ENCODE peak calls at places on chromosomes 5 and 9, in four cellular contexts. V is thyroid gland, B is body of pancreas, G is psoas muscle. S is an unnamed sample.

GRCh38 chr9:86485359-86485758 is 131.1 kb upstream of the TUT7 start:
- DNase-seq in V (no peak), B (no peak), G (no peak), S (no peak)

GRCh38 chr9:33320568-33321261 is 30.4 kb downstream of the NFX1 start:
- DNase-seq in V (no peak), B (no peak), G (no peak), S (no peak)

GRCh38 chr9:106449528-106449927 is 413.4 kb upstream of the ZNF462 start:
- DNase-seq in V (no peak), B (no peak), G (no peak), S (no peak)

GRCh38 chr9:63859475-63860215 is 1425.4 kb downstream of the FOXD4L5 start:
- DNase-seq in V (peak; percentile 49), B (peak; percentile 45), G (peak; percentile 50), S (peak; percentile 59)

GRCh38 chr5:74641778-74642542 is 1.4 kb upstream of the ENC1 start:
- DNase-seq in V (peak; percentile 30), B (peak; percentile 63), G (no peak), S (peak; percentile 41)

GRCh38 chr9:71981944-71982343 is 70.5 kb downstream of the C9orf85 start:
- DNase-seq in V (no peak), B (no peak), G (no peak), S (no peak)

GRCh38 chr5:116479776-116480675 is 94.6 kb downstream of the SEMA6A start:
- DNase-seq in V (no peak), B (no peak), G (no peak), S (no peak)

GRCh38 chr5:90557391-90557790 is 1.2 kb upstream of the ADGRV1 start:
- DNase-seq in V (no peak), B (no peak), G (no peak), S (no peak)

GRCh38 chr5:170404398-170404797 is 15.2 kb upstream of the KCNMB1 start:
- DNase-seq in V (no peak), B (no peak), G (no peak), S (no peak)

GRCh38 chr5:110965773-110966581 is 105.5 kb upstream of the TSLP start:
- DNase-seq in V (no peak), B (no peak), G (no peak), S (no peak)

GRCh38 chr5:36870399-36871040 is 6.0 kb upstream of the NIPBL start:
- DNase-seq in V (no peak), B (no peak), G (no peak), S (no peak)

GRCh38 chr9:92781902-92782301 is 17.3 kb upstream of the BICD2 start:
- DNase-seq in V (no peak), B (no peak), G (no peak), S (no peak)

GRCh38 chr5:108216890-108217289 is 165.0 kb downstream of the FBXL17 start:
- DNase-seq in V (no peak), B (no peak), G (no peak), S (no peak)

GRCh38 chr5:131640043-131640856 is 5.2 kb upstream of the RAPGEF6 start:
- DNase-seq in V (no peak), B (no peak), G (no peak), S (no peak)

GRCh38 chr9:123339666-123340414 is 16.2 kb upstream of the CRB2 start:
- DNase-seq in V (peak; percentile 68), B (no peak), G (no peak), S (no peak)

GRCh38 chr5:84249918-84250635 is 134.6 kb downstream of the EDIL3 start:
- DNase-seq in V (no peak), B (no peak), G (no peak), S (no peak)

GRCh38 chr5:138610468-138611294 is 35.5 kb upstream of the HSPA9 start:
- DNase-seq in V (peak; percentile 74), B (no peak), G (peak; percentile 52), S (no peak)

GRCh38 chr9:104810421-104811339 is 46.8 kb downstream of the NIPSNAP3B start:
- DNase-seq in V (peak; percentile 64), B (peak; percentile 87), G (peak; percentile 82), S (peak; percentile 62)

GRCh38 chr9:90287567-90288274 is 354.9 kb downstream of the DIRAS2 start:
- DNase-seq in V (peak; percentile 5), B (no peak), G (no peak), S (no peak)

GRCh38 chr5:103110403-103110802 is 9.5 kb downstream of the GIN1 start:
- DNase-seq in V (no peak), B (no peak), G (no peak), S (no peak)

GRCh38 chr5:135437796-135438560 is 9.2 kb downstream of the DCANP1 start:
- DNase-seq in V (peak; percentile 98), B (peak; percentile 56), G (peak; percentile 91), S (no peak)

DNA sequence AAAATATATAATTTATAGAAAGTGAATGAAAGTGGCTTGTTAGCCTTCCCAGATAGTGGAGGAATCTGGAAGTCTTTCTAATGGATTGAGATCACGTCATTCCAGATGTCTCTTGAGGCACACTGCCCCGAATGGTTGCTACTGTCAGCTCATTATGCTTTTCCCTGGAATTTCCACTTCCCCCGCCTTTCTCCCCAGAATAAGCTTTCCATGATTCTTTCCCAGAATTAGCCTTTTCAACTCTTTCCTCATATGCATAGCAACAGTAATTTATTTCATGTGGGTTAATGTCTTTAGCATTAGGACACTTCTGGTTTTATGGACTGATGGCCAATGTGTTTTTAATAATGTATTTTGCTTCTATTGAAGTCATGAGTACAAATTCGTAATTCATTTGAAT is 81.5 kb downstream of the PALM2AKAP2 start:
- DNase-seq in V (no peak), B (no peak), G (no peak), S (no peak)
- H3K27ac ChIP-seq in V (no peak overlapping the region), B (no peak overlapping the region), G (no peak overlapping the region), S (no peak overlapping the region)

GRCh38 chr9:94864183-94864582 is 137.7 kb downstream of the AOPEP start:
- DNase-seq in V (no peak), B (no peak), G (no peak), S (no peak)

GRCh38 chr9:94862242-94862610 is 135.7 kb downstream of the AOPEP start:
- DNase-seq in V (no peak), B (no peak), G (no peak), S (no peak)

GRCh38 chr9:94859891-94860290 is 133.4 kb downstream of the AOPEP start:
- DNase-seq in V (no peak), B (no peak), G (no peak), S (no peak)

GRCh38 chr9:94860678-94861588 is 134.4 kb downstream of the AOPEP start:
- DNase-seq in V (no peak), B (no peak), G (no peak), S (peak; percentile 78)

DNA sequence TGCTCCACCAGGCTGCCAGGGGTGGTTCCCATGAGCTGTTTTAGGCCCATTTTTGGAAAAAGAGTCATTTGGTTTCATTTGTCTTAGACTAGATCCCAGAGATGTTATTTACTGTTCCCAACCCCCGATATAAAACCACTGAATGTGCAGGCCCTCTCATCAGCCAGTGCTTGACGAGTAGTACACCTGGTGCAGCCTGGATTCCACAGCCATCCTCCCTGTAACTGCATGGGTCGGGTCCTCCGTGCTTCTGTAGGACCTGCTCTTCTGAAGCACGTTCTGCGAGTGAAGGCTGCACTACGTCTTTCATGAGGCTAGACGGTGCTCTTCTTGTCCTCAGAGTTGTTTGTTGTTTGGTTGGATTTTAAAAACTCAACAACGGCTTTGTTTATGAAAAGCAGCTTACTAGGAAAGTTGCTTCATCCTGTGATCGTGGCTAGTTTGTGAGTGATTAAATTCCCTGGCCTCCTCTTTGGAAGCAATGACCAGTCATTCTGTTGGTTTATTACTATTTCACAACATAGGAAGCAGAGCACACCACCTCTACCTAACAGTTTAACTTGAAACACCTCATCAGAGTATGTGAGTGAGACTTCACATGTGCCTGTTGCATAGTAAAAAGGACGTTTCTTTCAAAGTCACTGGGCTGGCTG is 135.2 kb downstream of the AOPEP start:
- DNase-seq in V (no peak), B (no peak), G (no peak), S (no peak)
- H3K27ac ChIP-seq in V (no peak overlapping the region), B (peak overlapping the region; percentile 20), G (peak overlapping the region; percentile 77), S (peak overlapping the region; percentile 88)

DNA sequence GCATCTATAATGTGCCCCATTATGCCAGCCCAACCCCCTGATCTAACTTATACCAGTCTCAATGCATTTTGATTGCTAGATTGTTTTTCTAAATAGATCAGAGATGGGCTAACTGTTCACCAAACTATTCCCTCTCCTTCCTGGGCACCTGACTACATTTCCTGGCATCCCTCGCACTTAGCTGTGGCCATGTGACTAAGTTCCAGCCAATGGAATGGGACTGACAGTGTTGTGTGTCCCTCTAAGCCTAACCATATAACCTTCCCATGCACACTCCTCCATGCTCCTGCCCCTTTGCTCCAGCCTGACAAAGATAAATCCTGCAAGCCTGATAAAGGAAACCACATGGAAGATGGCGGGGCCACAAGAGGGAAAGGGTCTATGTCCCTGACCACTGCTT is 12.3 kb upstream of the IFNK start:
- DNase-seq in V (no peak), B (no peak), G (no peak), S (no peak)
- H3K27ac ChIP-seq in V (no peak overlapping the region), B (no peak overlapping the region), G (no peak overlapping the region), S (no peak overlapping the region)

GRCh38 chr5:150507283-150508020 is 479 bp upstream of the NDST1 start:
- DNase-seq in V (peak; percentile 95), B (peak; percentile 58), G (no peak), S (peak; percentile 47)
- H3K27ac ChIP-seq in V (peak overlapping the region; percentile 95), B (peak overlapping the region; percentile 76), G (peak overlapping the region; percentile 86), S (peak overlapping the region; percentile 90)

DNA sequence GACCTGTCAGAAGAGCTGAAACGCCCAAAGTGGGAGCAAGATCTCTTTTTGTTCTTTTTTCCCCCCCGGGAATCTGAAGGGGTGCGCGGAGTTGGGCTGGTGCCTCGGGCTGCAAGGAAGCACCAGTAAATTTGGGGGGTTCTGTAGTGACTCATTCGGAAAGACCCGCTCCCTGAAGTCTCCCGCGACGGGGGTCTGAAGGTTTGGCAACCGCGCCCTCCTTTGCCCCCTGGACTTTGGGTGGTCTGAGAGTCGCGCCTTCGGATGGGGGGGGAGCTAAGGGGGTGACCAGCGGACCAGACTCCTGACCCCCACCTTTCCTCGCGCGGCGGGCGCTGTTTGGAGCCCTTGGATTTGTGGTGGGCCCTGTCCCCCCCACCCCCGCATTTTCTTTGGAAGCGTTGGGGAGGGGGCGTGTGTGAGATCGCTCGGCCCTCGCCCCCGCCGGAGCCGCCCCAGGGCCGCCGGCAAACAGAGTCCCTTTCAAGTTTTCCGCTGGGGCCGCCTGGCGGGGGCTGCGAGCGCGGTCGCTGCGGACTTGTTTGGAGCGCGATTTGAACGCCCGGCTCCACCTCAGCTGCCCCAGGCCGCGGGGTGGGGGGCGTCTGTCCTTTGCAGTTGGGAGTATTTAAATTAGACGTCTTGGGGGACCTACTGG is 2.0 kb downstream of the CXXC5 start:
- DNase-seq in V (peak; percentile 56), B (peak; percentile 66), G (peak; percentile 76), S (peak; percentile 64)
- H3K27ac ChIP-seq in V (peak overlapping the region; percentile 95), B (peak overlapping the region; percentile 98), G (peak overlapping the region; percentile 98), S (peak overlapping the region; percentile 93)

GRCh38 chr9:129028192-129028966 is at the start of gene SH3GLB2:
- DNase-seq in V (peak; percentile 88), B (peak; percentile 93), G (peak; percentile 98), S (peak; percentile 99)
- H3K27ac ChIP-seq in V (no peak within 1 kb of the TSS), B (peak within 1 kb of the TSS; percentile 89), G (peak within 1 kb of the TSS; percentile 88), S (no peak within 1 kb of the TSS)